ENCODE peak calls at places on chromosomes 5 and 9, in ten cellular contexts. C is EL; Q is anterior cingulate cortex; M is heart right ventricle; G is testis; E is CD8-positive, alpha-beta memory T cell; R is HFF-Myc; K is activated T-helper 2 cell treated with anti-CD3 and anti-CD28 coated beads, Interferon-gamma antibody, Interleukin-2, Interleukin-4, amounts not matched to agents 10 μg/mL and 5 μg/mL and 100 μg/mL, durations not matched to agents 14 hours and 24 hours and 36 hours; B is CD8-positive, alpha-beta T cell; Y is GM12892. A is an unnamed sample.
A peak's percentile ranks its signal among the peaks of the same experiment; 100 is the strongest.

GRCh38 chr9:33222031-33222430 is 17.9 kb upstream of the SPINK4 start:
- DNase-seq in C (no peak), Q (no peak), M (no peak), G (no peak), E (no peak), R (no peak), K (no peak), B (no peak), Y (no peak), A (no peak)

GRCh38 chr9:125949721-125950465 is 202.7 kb downstream of the PBX3 start:
- DNase-seq in C (no peak), Q (no peak), M (no peak), G (no peak), E (no peak), R (no peak), K (no peak), B (no peak), Y (no peak), A (no peak)

GRCh38 chr5:321233-321725 is at the start of gene AHRR:
- DNase-seq in C (peak; percentile 81), Q (no peak), M (peak; percentile 66), G (peak; percentile 60), E (no peak), R (no peak), K (peak; percentile 67), B (no peak), Y (peak; percentile 89), A (peak; percentile 73)

GRCh38 chr5:56019306-56020272 is 24.8 kb upstream of the IL6ST start:
- DNase-seq in C (peak; percentile 63), Q (no peak), M (no peak), G (no peak), E (no peak), R (peak; percentile 62), K (no peak), B (no peak), Y (no peak), A (peak; percentile 46)

GRCh38 chr5:173534664-173535063 is 81.8 kb downstream of the BOD1 start:
- DNase-seq in C (no peak), Q (no peak), M (no peak), G (no peak), E (no peak), R (no peak), K (no peak), B (no peak), Y (no peak), A (no peak)

GRCh38 chr9:89902450-89902849 is 297.6 kb downstream of the GADD45G start:
- DNase-seq in C (no peak), Q (no peak), M (no peak), G (no peak), E (no peak), R (no peak), K (no peak), B (no peak), Y (no peak), A (no peak)

GRCh38 chr9:35488019-35488418 is 1.9 kb upstream of the RUSC2 start:
- DNase-seq in C (no peak), Q (no peak), M (no peak), G (no peak), E (no peak), R (peak; percentile 72), K (no peak), B (no peak), Y (no peak), A (no peak)

GRCh38 chr5:137630216-137630971 is 105.5 kb downstream of the KLHL3 start:
- DNase-seq in C (no peak), Q (no peak), M (no peak), G (no peak), E (no peak), R (no peak), K (no peak), B (no peak), Y (no peak), A (no peak)

GRCh38 chr5:73419414-73420390 is 28.9 kb downstream of the FOXD1 start:
- DNase-seq in C (peak; percentile 67), Q (no peak), M (no peak), G (peak; percentile 56), E (no peak), R (peak; percentile 47), K (no peak), B (no peak), Y (no peak), A (no peak)

GRCh38 chr5:2383678-2384025 is 367.8 kb downstream of the IRX2 start:
- DNase-seq in C (no peak), Q (no peak), M (no peak), G (no peak), E (no peak), R (no peak), K (no peak), B (no peak), Y (no peak), A (no peak)

GRCh38 chr9:32487981-32488380 is 38.0 kb downstream of the RIGI start:
- DNase-seq in C (peak; percentile 49), Q (no peak), M (no peak), G (no peak), E (no peak), R (no peak), K (no peak), B (no peak), Y (no peak), A (peak; percentile 95)

GRCh38 chr5:131740477-131740876 is 56.3 kb downstream of the FNIP1 start:
- DNase-seq in C (no peak), Q (no peak), M (no peak), G (no peak), E (no peak), R (no peak), K (no peak), B (no peak), Y (no peak), A (no peak)

GRCh38 chr5:172858511-172858989 is 24.5 kb downstream of the ERGIC1 start:
- DNase-seq in C (peak; percentile 38), Q (no peak), M (no peak), G (no peak), E (no peak), R (no peak), K (no peak), B (no peak), Y (no peak), A (peak; percentile 86)

GRCh38 chr5:33975846-33976245 is 8.6 kb downstream of the SLC45A2 start:
- DNase-seq in C (no peak), Q (no peak), M (no peak), G (no peak), E (no peak), R (no peak), K (no peak), B (no peak), Y (no peak), A (no peak)

GRCh38 chr5:13215806-13216205 is 728.7 kb downstream of the DNAH5 start:
- DNase-seq in C (no peak), Q (no peak), M (no peak), G (no peak), E (no peak), R (no peak), K (no peak), B (no peak), Y (no peak), A (no peak)

GRCh38 chr5:103041071-103041676 is 78.8 kb downstream of the GIN1 start:
- DNase-seq in C (peak; percentile 54), Q (no peak), M (no peak), G (no peak), E (no peak), R (peak; percentile 17), K (no peak), B (no peak), Y (no peak), A (peak; percentile 55)

GRCh38 chr9:133490865-133491655 is 12.2 kb upstream of the SLC2A6 start:
- DNase-seq in C (no peak), Q (no peak), M (no peak), G (no peak), E (no peak), R (no peak), K (no peak), B (no peak), Y (no peak), A (no peak)

A was measured in LHCN-M2.